ENCODE peak calls at places on chromosomes 11 and 22, in seven cellular contexts. X is kidney, W is ascending aorta, N is fibroblast of the aortic adventitia, L is psoas muscle, C is fibroblast of mammary gland, T is A549. F is an unnamed sample.

GRCh38 chr11:10305262-10305963 is 540 bp downstream of the ADM start:
- DNase-seq in X (peak; percentile 79), W (no peak), N (no peak), L (peak; percentile 68), C (no peak), T (peak; percentile 52), F (peak; percentile 67)

GRCh38 chr11:75029836-75030631 is 41.3 kb downstream of the NEU3 start:
- DNase-seq in X (no peak), W (no peak), N (no peak), L (no peak), C (peak; percentile 55), T (no peak), F (peak; percentile 18)

GRCh38 chr11:126133902-126134301 is 71.2 kb upstream of the CDON start:
- DNase-seq in X (no peak), W (no peak), N (no peak), L (no peak), C (no peak), T (no peak), F (no peak)

GRCh38 chr11:76554767-76555166 is 109.9 kb downstream of the EMSY start:
- DNase-seq in X (no peak), W (no peak), N (no peak), L (no peak), C (no peak), T (no peak), F (no peak)

GRCh38 chr11:134628426-134628825 is 216.4 kb upstream of the B3GAT1 start:
- DNase-seq in X (peak; percentile 22), W (no peak), N (no peak), L (no peak), C (no peak), T (no peak), F (no peak)

GRCh38 chr22:32745251-32745995 is 56.1 kb upstream of the TIMP3 start:
- DNase-seq in X (no peak), W (no peak), N (peak; percentile 73), L (peak; percentile 85), C (peak; percentile 82), T (no peak), F (peak; percentile 89)

GRCh38 chr22:23072911-23073491 is 2.7 kb downstream of the GNAZ start:
- DNase-seq in X (peak; percentile 39), W (no peak), N (no peak), L (peak; percentile 20), C (no peak), T (no peak), F (no peak)

GRCh38 chr11:128482092-128482491 is 105.3 kb downstream of the ETS1 start:
- DNase-seq in X (no peak), W (no peak), N (no peak), L (no peak), C (no peak), T (no peak), F (no peak)

GRCh38 chr11:132650969-132651720 is 881.2 kb downstream of the OPCML start:
- DNase-seq in X (no peak), W (no peak), N (no peak), L (no peak), C (no peak), T (no peak), F (no peak)

GRCh38 chr22:29231971-29232959 is 26.6 kb downstream of the EMID1 start:
- DNase-seq in X (peak; percentile 91), W (no peak), N (no peak), L (peak; percentile 69), C (no peak), T (no peak), F (no peak)

GRCh38 chr11:106076421-106076922 is 675 bp downstream of the KBTBD3 start:
- DNase-seq in X (no peak), W (no peak), N (no peak), L (no peak), C (no peak), T (no peak), F (no peak)

GRCh38 chr11:73415854-73416615 is 39.8 kb downstream of the RELT start:
- DNase-seq in X (no peak), W (no peak), N (peak; percentile 60), L (no peak), C (peak; percentile 87), T (no peak), F (peak; percentile 87)

GRCh38 chr11:65398362-65398910 is 12.0 kb downstream of the FRMD8 start:
- DNase-seq in X (no peak), W (no peak), N (no peak), L (no peak), C (no peak), T (no peak), F (no peak)

GRCh38 chr11:100585728-100586127 is 101.4 kb upstream of the ARHGAP42 start:
- DNase-seq in X (no peak), W (no peak), N (no peak), L (no peak), C (peak; percentile 6), T (no peak), F (no peak)

DNA sequence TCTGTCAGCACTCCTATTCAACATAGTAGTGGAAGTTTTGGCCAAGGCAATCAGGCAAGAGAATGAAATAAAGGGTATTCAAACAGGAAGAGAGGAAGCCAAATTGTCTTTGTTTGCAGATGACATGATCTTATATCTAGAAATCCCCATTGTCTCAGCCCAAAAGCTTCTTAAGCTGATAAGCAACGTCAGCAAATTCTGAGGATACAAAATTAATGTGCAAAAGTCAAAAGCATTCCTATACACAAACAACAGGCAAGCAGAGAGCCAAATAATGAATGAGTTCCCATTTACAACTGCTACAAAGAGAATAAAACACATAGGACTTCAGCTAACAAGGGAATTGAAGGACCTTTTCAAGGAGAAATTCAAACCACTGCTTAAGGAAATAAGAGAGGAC is 280.4 kb upstream of the LUZP2 start:
- DNase-seq in X (no peak), W (no peak), N (no peak), L (no peak), C (no peak), T (no peak), F (no peak)
- TF ChIP-seq CTCF in X (no peak), W (no peak), N (no peak), L (no peak), C (no peak), T (no peak), F (no peak)

GRCh38 chr11:118152552-118153471 is at the start of gene SCN4B:
- DNase-seq in X (peak; percentile 87), W (no peak), N (peak; percentile 22), L (peak; percentile 79), C (peak; percentile 24), T (peak; percentile 18), F (peak; percentile 71)

GRCh38 chr11:118151421-118151820 is 1.2 kb downstream of the SCN4B start:
- DNase-seq in X (no peak), W (no peak), N (no peak), L (no peak), C (no peak), T (no peak), F (no peak)

GRCh38 chr11:118153516-118153915 is 893 bp upstream of the SCN4B start:
- DNase-seq in X (peak; percentile 26), W (no peak), N (no peak), L (no peak), C (no peak), T (no peak), F (no peak)

GRCh38 chr11:118153976-118154375 is 1.4 kb upstream of the SCN4B start:
- DNase-seq in X (peak; percentile 46), W (no peak), N (no peak), L (no peak), C (no peak), T (no peak), F (no peak)

DNA sequence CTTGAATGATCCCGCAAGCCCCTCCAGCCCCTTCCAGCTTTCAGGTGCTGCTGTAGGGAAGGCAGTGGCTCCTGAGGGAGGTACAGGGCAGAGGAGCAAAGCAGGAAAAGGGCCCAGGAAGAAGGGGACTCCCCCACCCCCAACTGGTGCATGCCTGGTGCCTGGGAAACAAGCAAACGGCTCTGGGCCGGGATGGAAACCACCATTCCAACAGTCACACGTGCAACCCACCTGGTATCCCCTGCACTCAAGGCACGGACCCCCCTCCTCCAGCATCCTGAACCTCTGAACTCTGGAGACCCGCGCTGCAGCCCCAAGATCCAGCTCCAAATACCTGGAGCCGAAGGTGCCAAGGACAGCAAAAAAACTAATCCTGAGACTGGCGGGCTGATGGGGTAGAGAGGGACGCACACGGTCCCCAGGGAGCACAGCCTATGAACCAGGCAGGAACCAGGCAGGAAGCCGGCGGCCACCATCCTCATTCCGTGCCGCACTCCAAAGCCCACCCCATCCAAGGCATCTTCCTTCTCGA is 537 bp downstream of the SCN4B start:
- DNase-seq in X (peak; percentile 60), W (no peak), N (no peak), L (no peak), C (no peak), T (no peak), F (no peak)
- H3K4me3 ChIP-seq in X (peak overlapping the region; percentile 51), W (peak overlapping the region; percentile 64), N (no peak overlapping the region), L (peak overlapping the region; percentile 70), C (no peak overlapping the region), T (no peak overlapping the region), F (no peak overlapping the region)

GRCh38 chr11:119030029-119030328 is 698 bp downstream of the SLC37A4 start:
- DNase-seq in X (no peak), W (no peak), N (no peak), L (no peak), C (no peak), T (no peak), F (no peak)

GRCh38 chr11:119029340-119030028 is 1.2 kb downstream of the SLC37A4 start:
- DNase-seq in X (peak; percentile 83), W (no peak), N (no peak), L (peak; percentile 65), C (no peak), T (no peak), F (no peak)

GRCh38 chr11:119029069-119029339 is 1.7 kb downstream of the SLC37A4 start:
- DNase-seq in X (no peak), W (no peak), N (no peak), L (no peak), C (no peak), T (no peak), F (no peak)

GRCh38 chr11:119031912-119032280 is 1.2 kb upstream of the SLC37A4 start:
- DNase-seq in X (no peak), W (no peak), N (no peak), L (no peak), C (no peak), T (no peak), F (no peak)

GRCh38 chr11:119030329-119031047 is at the start of gene SLC37A4:
- DNase-seq in X (peak; percentile 99), W (peak; percentile 94), N (peak; percentile 97), L (peak; percentile 99), C (peak; percentile 96), T (peak; percentile 97), F (peak; percentile 96)
- TF ChIP-seq CTCF in X (peak; percentile 91), W (peak; percentile 90), N (peak; percentile 92), L (peak; percentile 86), C (no peak), T (peak; percentile 61), F (peak; percentile 90)

DNA sequence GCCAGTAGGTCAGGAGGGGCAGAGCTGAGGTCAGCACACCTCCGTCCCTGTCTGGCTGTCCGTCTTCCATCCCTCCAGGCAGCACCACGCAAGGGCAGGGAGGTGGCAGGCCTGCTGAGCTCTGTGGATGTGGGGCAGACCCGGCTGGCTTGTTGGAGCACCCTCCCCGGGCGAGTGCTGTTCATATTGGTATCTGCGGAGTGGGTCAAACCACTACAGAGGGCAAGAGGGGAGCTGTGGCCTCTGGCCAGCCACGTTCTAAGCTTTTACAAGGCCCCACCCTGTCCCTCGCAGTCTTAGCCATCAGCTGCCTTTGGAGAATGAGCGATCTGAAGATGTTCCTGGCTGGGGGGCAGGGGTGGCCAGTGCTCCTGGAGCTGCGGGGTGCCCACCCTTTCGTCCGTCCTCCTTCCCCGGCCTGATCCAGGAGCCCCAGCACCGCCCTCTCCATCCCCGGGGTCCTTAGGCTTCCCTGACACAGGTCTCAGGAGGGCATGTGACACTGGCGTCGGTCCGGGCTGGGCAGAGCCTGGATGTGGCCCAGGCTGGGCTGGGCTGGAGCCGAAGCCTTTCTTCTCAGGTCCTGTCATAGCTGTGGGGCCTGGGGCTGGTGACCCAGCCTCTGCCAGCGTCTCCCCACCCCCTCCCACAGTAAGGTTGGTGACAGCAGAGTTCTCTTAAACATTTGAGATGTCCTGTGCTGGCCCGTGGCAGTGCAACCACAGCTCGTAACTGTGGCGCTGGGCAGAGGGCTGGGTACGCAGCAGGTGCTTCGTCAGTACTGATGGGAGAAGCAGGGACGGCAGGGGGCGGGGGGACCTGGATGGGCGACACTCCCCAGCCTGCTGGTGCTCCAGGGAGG is 31.7 kb upstream of the GRAMD4 start:
- DNase-seq in X (peak; percentile 77), W (no peak), N (no peak), L (peak; percentile 64), C (no peak), T (no peak), F (no peak)
- H3K4me3 ChIP-seq in X (no peak overlapping the region), W (no peak overlapping the region), N (no peak overlapping the region), L (no peak overlapping the region), C (no peak overlapping the region), T (no peak overlapping the region), F (no peak overlapping the region)

F was measured in foreskin fibroblast.